ENCODE peak calls at places on chromosome 5, in ten cellular contexts. P is heart right ventricle, B is astrocyte of the cerebellum, V is epithelial cell of esophagus, A is AG04450, E is AG10803, Y is fibroblast of mammary gland, M is stomach, O is left ventricle myocardium inferior, F is fibroblast of lung. I is an unnamed sample.

GRCh38 chr5:35089688-35090314 is 42.1 kb upstream of the AGXT2 start:
- DNase-seq in F (peak), A (peak), M (peak), B (peak), O (no peak), P (no peak), Y (peak), V (peak), E (peak), I (peak)

GRCh38 chr5:164475339-164475977 is 970.0 kb downstream of the MAT2B start:
- DNase-seq in O (no peak), P (no peak), V (peak), E (peak), M (no peak), A (no peak), Y (peak), B (peak), F (peak), I (no peak)

GRCh38 chr5:95729115-95730010 is 1.8 kb upstream of the RHOBTB3 start:
- DNase-seq in V (no peak), A (no peak), Y (no peak), P (no peak), O (no peak), F (no peak), E (no peak), B (no peak), M (no peak), I (no peak)

GRCh38 chr5:135883441-135883840 is 12.2 kb downstream of the IL9 start:
- DNase-seq in A (no peak), P (no peak), M (no peak), V (no peak), O (no peak), E (no peak), B (no peak), F (no peak), Y (no peak), I (no peak)

GRCh38 chr5:77138981-77139380 is 51.9 kb upstream of the ZBED3 start:
- DNase-seq in V (no peak), B (peak), A (no peak), M (no peak), P (no peak), E (peak), Y (peak), F (peak), O (no peak), I (peak)

GRCh38 chr5:159965031-159965837 is 43.7 kb upstream of the TTC1 start:
- DNase-seq in A (no peak), P (peak), M (peak), O (peak), V (peak), E (peak), F (peak), B (no peak), Y (peak), I (peak)

GRCh38 chr5:53110156-53110555 is 599 bp upstream of the MOCS2 start:
- DNase-seq in O (no peak), Y (no peak), E (no peak), B (no peak), A (no peak), F (no peak), V (no peak), M (no peak), P (no peak), I (no peak)

GRCh38 chr5:90802695-90803317 is 244.2 kb downstream of the ADGRV1 start:
- DNase-seq in A (no peak), M (peak), Y (peak), V (peak), O (no peak), E (peak), B (peak), P (no peak), F (peak), I (peak)

GRCh38 chr5:142683116-142683515 is 2.8 kb downstream of the FGF1 start:
- DNase-seq in O (no peak), M (no peak), B (no peak), A (no peak), P (no peak), Y (no peak), E (no peak), F (no peak), V (no peak), I (no peak)

DNA sequence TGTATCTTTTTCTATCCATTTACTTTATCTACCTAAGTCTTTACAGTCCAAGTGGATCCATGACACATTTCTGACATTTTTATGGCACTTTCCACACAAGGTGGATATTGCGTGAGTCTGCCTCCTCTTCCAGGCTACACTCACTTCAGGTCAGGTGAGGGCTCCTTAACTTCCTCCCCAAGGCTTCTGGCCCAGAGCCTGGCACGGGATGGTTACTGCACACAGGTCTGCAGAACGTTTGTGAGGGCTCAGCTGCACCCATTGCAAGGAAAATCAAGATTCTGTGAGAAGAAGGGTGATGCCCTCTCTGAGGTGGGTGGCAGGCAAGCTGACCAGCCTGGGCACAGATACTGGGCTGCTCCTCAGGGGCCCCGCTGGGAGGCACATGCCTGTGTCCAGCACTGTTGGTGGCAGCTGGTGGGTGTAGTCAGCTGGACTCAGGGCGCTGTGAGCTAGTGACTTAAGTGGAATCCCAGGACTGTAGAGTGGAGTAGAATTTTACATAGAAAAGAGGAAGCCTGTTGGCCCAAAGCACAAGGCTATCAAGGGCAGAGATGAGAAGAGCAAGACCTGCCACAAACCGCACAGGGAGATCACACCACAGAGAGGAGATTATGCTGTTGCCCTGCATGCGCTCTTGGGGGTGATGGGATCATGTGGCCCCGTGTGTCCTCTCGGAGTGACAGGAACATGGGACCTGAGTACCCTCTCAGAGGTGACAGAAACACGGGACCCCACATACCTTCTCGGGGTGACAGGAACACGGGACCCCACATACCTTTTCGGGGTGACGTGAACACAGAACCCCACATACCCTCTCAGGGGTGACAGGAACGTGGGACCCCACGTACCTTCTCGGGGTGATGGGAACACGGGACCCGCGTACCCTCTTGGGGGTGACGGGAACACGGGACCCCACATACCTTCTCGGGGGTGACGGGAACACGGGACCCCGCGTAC is 21.3 kb downstream of the AHRR start:
- DNase-seq in B (no peak), P (no peak), Y (no peak), V (no peak), E (no peak), O (no peak), F (no peak), M (no peak), A (no peak), I (no peak)
- H3K4me3 ChIP-seq in B (no peak), P (no peak), Y (no peak), V (no peak), E (peak), O (no peak), F (no peak), M (no peak), A (no peak), I (no peak)

GRCh38 chr5:178163772-178164735 is 10.4 kb upstream of the NHP2 start:
- DNase-seq in Y (peak), O (peak), P (peak), M (peak), A (no peak), V (peak), F (peak), B (no peak), E (peak), I (peak)
- H3K4me3 ChIP-seq in Y (no peak), O (peak), P (peak), M (peak), A (peak), V (no peak), F (no peak), B (peak), E (peak), I (no peak)

GRCh38 chr5:140049205-140049604 is 6.1 kb upstream of the NRG2 start:
- DNase-seq in Y (no peak), V (no peak), E (no peak), O (no peak), A (no peak), F (no peak), M (no peak), B (no peak), P (no peak), I (no peak)
- H3K4me3 ChIP-seq in Y (no peak), V (no peak), E (no peak), O (no peak), A (no peak), F (no peak), M (no peak), B (no peak), P (no peak), I (no peak)

DNA sequence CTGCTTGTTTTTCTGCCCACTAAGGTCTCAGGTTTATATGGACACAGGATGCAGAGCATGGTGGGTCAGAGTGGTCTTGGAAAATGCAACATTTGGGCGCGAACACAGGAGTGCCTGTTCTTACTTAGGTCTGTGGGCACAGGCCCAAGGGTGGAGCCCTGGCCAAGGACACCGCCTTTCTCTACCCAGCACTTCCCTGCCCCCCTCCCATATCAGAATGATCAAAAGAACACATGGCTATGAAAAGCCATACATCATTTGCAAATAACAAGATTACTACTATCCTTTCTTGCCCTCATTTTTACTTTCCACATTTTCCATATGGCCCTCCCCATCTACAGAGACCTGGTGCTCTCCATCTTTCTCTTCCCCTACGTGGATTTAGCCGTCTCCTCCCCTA is 162.2 kb downstream of the ENC1 start:
- DNase-seq in O (no peak), E (no peak), Y (no peak), V (no peak), A (no peak), B (no peak), F (no peak), P (no peak), M (no peak), I (no peak)
- H3K4me3 ChIP-seq in O (no peak), E (no peak), Y (no peak), V (no peak), A (no peak), B (no peak), F (no peak), P (no peak), M (no peak), I (no peak)

DNA sequence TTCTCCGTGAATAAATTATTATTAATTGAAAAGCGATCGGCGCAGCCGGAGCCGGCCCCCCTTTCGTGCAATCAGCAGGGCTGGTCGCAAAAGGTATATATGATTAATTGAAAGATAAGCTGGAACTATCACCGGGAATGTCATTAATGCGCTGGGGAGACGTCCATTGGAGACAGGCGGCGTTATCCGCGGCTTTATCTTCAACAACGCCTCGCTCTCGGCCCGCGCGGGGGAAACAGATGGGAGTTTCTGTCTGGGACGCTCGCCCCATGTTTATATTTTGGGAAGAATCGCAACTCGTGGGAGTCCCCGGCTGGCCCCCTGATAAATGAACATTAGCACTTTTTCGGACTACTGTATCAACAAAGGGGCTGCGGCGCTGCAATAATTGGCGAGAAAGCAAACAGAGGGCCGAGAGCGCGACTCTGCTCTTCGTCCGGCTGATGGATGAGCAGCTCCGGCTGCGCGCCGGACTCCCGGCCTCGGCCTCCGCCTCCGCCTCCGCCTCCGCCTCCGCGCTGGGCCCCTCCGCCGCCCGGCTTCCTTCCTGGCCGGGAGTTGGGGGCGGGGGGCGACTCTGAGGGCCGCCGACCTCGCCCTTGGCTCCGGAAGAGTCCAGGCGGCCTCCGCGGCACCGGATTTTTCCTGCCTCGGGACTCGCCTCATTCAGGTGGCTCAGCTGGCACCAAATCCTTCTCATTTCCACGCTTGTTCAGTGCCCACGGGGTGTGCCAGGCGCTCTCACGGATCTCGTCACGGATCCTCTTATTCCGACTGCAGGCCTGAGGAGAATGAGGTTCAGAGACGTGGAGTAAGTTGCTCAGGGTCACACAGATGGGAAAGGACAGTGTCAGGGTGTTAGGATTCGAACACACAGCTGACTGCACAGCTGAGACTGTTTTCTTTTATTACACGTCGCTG is 3.6 kb upstream of the NKX2-5 start:
- DNase-seq in F (no peak), O (no peak), A (no peak), E (no peak), V (no peak), P (no peak), Y (no peak), B (no peak), M (no peak), I (no peak)
- H3K4me3 ChIP-seq in F (no peak), O (peak), A (no peak), E (peak), V (no peak), P (peak), Y (no peak), B (no peak), M (no peak), I (peak)

GRCh38 chr5:151591144-151591819 is at the start of gene FAT2:
- DNase-seq in F (no peak), O (no peak), E (no peak), V (peak), P (no peak), M (no peak), A (no peak), Y (no peak), B (no peak), I (no peak)
- H3K4me3 ChIP-seq in F (no peak), O (no peak), E (no peak), V (peak), P (no peak), M (no peak), A (no peak), Y (no peak), B (no peak), I (no peak)

DNA sequence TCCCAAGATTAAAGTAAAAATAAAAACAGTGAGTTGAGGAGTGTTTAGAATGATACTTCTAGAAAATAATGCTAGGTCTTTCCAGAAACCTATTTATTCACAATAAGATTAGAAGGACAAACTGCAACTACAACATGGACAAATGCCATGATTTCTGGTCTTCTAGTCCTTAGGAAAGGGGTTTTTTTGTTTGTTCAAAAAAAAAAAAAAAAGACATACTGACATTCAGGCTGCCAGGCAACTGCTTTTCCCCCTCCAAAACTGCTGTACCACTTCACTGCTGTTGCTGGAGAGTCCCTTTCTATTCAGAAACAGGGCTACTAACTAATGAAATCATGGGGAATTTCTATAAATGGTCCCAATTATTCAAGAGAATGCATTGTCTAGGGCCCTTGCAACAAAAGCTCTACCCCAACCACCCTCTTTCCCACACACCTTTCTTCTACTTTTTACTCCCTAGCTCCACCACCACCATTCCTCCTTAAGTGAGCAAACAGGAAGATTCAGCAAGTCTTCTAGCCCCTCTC is 14.0 kb downstream of the ZNF608 start:
- DNase-seq in V (no peak), M (no peak), A (no peak), O (no peak), P (no peak), F (no peak), E (no peak), B (no peak), Y (no peak), I (no peak)
- H3K4me3 ChIP-seq in V (no peak), M (no peak), A (no peak), O (no peak), P (no peak), F (no peak), E (no peak), B (no peak), Y (no peak), I (no peak)

GRCh38 chr5:9544502-9545300 is 1.2 kb downstream of the SEMA5A start:
- DNase-seq in B (peak), V (peak), F (peak), P (peak), Y (peak), E (peak), A (peak), O (peak), M (peak), I (peak)
- H3K4me3 ChIP-seq in B (peak), V (peak), F (peak), P (peak), Y (peak), E (peak), A (peak), O (peak), M (peak), I (peak)

GRCh38 chr5:145834554-145834916 is 607 bp downstream of the PRELID2 start:
- DNase-seq in B (no peak), Y (peak), E (no peak), P (no peak), A (no peak), V (no peak), F (no peak), O (no peak), M (no peak), I (no peak)
- H3K4me3 ChIP-seq in B (peak), Y (peak), E (peak), P (peak), A (peak), V (peak), F (peak), O (peak), M (peak), I (peak)

DNA sequence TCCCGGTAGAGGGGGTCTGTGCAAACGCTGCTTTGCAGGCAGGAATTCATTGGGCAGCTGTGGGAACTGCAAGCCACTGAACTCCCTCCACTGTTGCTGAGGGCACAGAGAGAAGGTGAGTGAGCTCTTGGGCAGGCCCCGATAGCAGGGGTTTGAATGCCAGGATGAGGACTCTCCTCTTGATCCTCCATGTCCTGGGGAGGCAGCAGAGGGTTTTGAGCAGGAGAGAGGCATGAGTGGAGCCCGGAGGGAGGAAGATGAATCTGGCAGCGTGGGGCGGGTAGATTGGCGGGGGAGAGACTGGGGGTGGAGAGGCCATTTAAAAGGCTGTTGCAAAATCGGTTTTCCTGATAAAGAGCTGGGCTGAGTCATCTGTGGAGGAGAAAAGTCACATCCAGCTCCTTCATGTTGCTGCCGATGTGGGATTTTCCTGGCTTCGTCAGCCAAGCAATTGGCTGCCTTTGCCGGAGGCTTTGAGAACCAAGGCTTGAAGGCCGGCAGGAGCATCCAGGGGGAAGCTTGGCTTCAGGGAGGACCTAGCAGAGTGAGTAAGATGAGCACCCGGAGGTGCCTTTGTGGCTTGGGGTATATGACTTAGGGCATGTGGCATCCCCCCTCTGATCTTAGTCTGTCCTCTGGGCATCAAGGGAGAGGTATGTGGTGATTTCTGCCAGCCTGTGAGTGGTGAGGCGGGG is at the start of gene SYNPO:
- DNase-seq in M (peak), O (peak), F (peak), E (peak), A (peak), V (peak), B (peak), Y (peak), P (peak), I (peak)
- H3K4me3 ChIP-seq in M (peak), O (peak), F (peak), E (peak), A (peak), V (no peak), B (peak), Y (peak), P (peak), I (peak)